ENCODE peak calls at places on chromosome X, in nine cellular contexts. V, J, K, O, F, R, E, X and Y are unnamed samples.

GRCh38 chrX:151724563-151725337 is 8.9 kb downstream of the FATE1 start:
- DNase-seq in V (no peak), J (no peak), K (no peak), O (no peak), F (no peak), R (no peak), E (no peak), X (no peak), Y (no peak)

GRCh38 chrX:29941292-29941691 is 274.1 kb upstream of the MAGEB2 start:
- DNase-seq in V (peak; percentile 79), J (no peak), K (no peak), O (no peak), F (no peak), R (no peak), E (no peak), X (no peak), Y (no peak)

GRCh38 chrX:104284407-104285000 is 29.8 kb upstream of the ESX1 start:
- DNase-seq in V (no peak), J (no peak), K (no peak), O (no peak), F (no peak), R (no peak), E (no peak), X (no peak), Y (no peak)

GRCh38 chrX:131792789-131793462 is 230.2 kb upstream of the STK26 start:
- DNase-seq in V (no peak), J (peak; percentile 95), K (no peak), O (peak; percentile 88), F (peak; percentile 93), R (peak; percentile 92), E (peak; percentile 84), X (no peak), Y (peak; percentile 84)

GRCh38 chrX:136725446-136726104 is 55.2 kb downstream of the ARHGEF6 start:
- DNase-seq in V (peak; percentile 1), J (peak; percentile 74), K (no peak), O (no peak), F (no peak), R (no peak), E (no peak), X (no peak), Y (no peak)

GRCh38 chrX:78964598-78964997 is 19.4 kb downstream of the P2RY10 start:
- DNase-seq in V (no peak), J (no peak), K (no peak), O (no peak), F (no peak), R (no peak), E (no peak), X (no peak), Y (no peak)

GRCh38 chrX:100648601-100649417 is 4.8 kb downstream of the SRPX2 start:
- DNase-seq in V (peak; percentile 58), J (no peak), K (no peak), O (no peak), F (no peak), R (no peak), E (no peak), X (no peak), Y (no peak)

GRCh38 chrX:49773993-49774392 is 55.1 kb upstream of the PAGE4 start:
- DNase-seq in V (no peak), J (no peak), K (no peak), O (no peak), F (no peak), R (no peak), E (no peak), X (no peak), Y (no peak)

GRCh38 chrX:29470029-29470428 is 745.3 kb upstream of the MAGEB2 start:
- DNase-seq in V (no peak), J (no peak), K (peak; percentile 33), O (no peak), F (no peak), R (no peak), E (no peak), X (no peak), Y (no peak)

GRCh38 chrX:152074163-152074562 is 64.2 kb downstream of the MAGEA10 start:
- DNase-seq in V (no peak), J (no peak), K (no peak), O (no peak), F (no peak), R (no peak), E (no peak), X (no peak), Y (no peak)

GRCh38 chrX:1451251-1451675 is 1.4 kb downstream of the ASMTL start:
- DNase-seq in V (no peak), J (peak; percentile 66), K (no peak), O (no peak), F (peak; percentile 65), R (no peak), E (peak; percentile 12), X (no peak), Y (no peak)

GRCh38 chrX:133448512-133449076 is 33.3 kb upstream of the GPC4 start:
- DNase-seq in V (no peak), J (no peak), K (no peak), O (no peak), F (no peak), R (no peak), E (no peak), X (no peak), Y (no peak)

GRCh38 chrX:45472968-45473367 is 272.3 kb upstream of the DIPK2B start:
- DNase-seq in V (peak; percentile 76), J (no peak), K (no peak), O (no peak), F (no peak), R (no peak), E (no peak), X (no peak), Y (no peak)

GRCh38 chrX:1481636-1482529 is 29.2 kb upstream of the ASMTL start:
- DNase-seq in V (peak; percentile 67), J (peak; percentile 78), K (peak; percentile 73), O (peak; percentile 90), F (peak; percentile 67), R (no peak), E (peak; percentile 77), X (peak; percentile 69), Y (peak; percentile 60)

GRCh38 chrX:45508459-45508858 is 307.8 kb upstream of the DIPK2B start:
- DNase-seq in V (peak; percentile 57), J (no peak), K (no peak), O (no peak), F (no peak), R (no peak), E (no peak), X (no peak), Y (no peak)

GRCh38 chrX:29851971-29852605 is 363.3 kb upstream of the MAGEB2 start:
- DNase-seq in V (no peak), J (no peak), K (no peak), O (no peak), F (no peak), R (no peak), E (no peak), X (no peak), Y (no peak)

GRCh38 chrX:132041016-132041415 is 17.9 kb downstream of the STK26 start:
- DNase-seq in V (peak; percentile 2), J (no peak), K (no peak), O (no peak), F (no peak), R (no peak), E (no peak), X (no peak), Y (no peak)

GRCh38 chrX:56308726-56309125 is 76.6 kb downstream of the KLF8 start:
- DNase-seq in V (no peak), J (no peak), K (no peak), O (no peak), F (no peak), R (no peak), E (no peak), X (no peak), Y (no peak)

GRCh38 chrX:136598631-136599030 is 49.3 kb upstream of the CD40LG start:
- DNase-seq in V (no peak), J (no peak), K (no peak), O (no peak), F (no peak), R (no peak), E (no peak), X (no peak), Y (no peak)

GRCh38 chrX:3815896-3816664 is 102.6 kb upstream of the PRKX start:
- DNase-seq in V (peak; percentile 28), J (peak; percentile 84), K (peak; percentile 23), O (peak; percentile 91), F (peak; percentile 76), R (no peak), E (peak; percentile 61), X (peak; percentile 12), Y (no peak)
- TF ChIP-seq POLR2AphosphoS5 in V (no peak), J (no peak), K (peak; percentile 60), O (no peak), F (no peak), R (peak; percentile 25), E (no peak), X (peak; percentile 52), Y (no peak)

GRCh38 chrX:39492495-39493162 is 605.1 kb downstream of the BCOR start:
- DNase-seq in V (no peak), J (no peak), K (no peak), O (no peak), F (no peak), R (no peak), E (no peak), X (peak; percentile 46), Y (no peak)
- H3K27ac ChIP-seq in V (no peak overlapping the region), J (no peak overlapping the region), K (no peak overlapping the region), O (no peak overlapping the region), F (no peak overlapping the region), R (no peak overlapping the region), E (no peak overlapping the region), X (peak overlapping the region; percentile 40), Y (no peak overlapping the region)

GRCh38 chrX:21735753-21736127 is 22.2 kb downstream of the SMPX start:
- DNase-seq in V (no peak), J (no peak), K (no peak), O (no peak), F (no peak), R (no peak), E (no peak), X (no peak), Y (no peak)

GRCh38 chrX:21740329-21741274 is 17.3 kb downstream of the SMPX start:
- DNase-seq in V (no peak), J (no peak), K (no peak), O (no peak), F (peak; percentile 62), R (no peak), E (no peak), X (no peak), Y (no peak)

GRCh38 chrX:21741378-21741777 is 16.5 kb downstream of the SMPX start:
- DNase-seq in V (no peak), J (no peak), K (no peak), O (no peak), F (no peak), R (no peak), E (no peak), X (no peak), Y (no peak)

GRCh38 chrX:21738950-21739287 is 19.0 kb downstream of the SMPX start:
- DNase-seq in V (no peak), J (no peak), K (no peak), O (no peak), F (no peak), R (no peak), E (no peak), X (no peak), Y (no peak)

GRCh38 chrX:21738145-21738949 is 19.6 kb downstream of the SMPX start:
- DNase-seq in V (no peak), J (no peak), K (no peak), O (no peak), F (no peak), R (no peak), E (no peak), X (no peak), Y (no peak)
- H3K4me3 ChIP-seq in V (no peak overlapping the region), J (no peak overlapping the region), K (no peak overlapping the region), O (no peak overlapping the region), F (no peak overlapping the region), R (no peak overlapping the region), E (no peak overlapping the region), X (no peak overlapping the region), Y (no peak overlapping the region)

GRCh38 chrX:106917830-106918500 is 2.2 kb upstream of the CLDN2 start:
- DNase-seq in V (peak; percentile 86), J (no peak), K (peak; percentile 88), O (no peak), F (no peak), R (no peak), E (no peak), X (no peak), Y (no peak)
- TF ChIP-seq POLR2AphosphoS5 in V (peak; percentile 82), J (no peak), K (peak; percentile 57), O (peak; percentile 69), F (no peak), R (no peak), E (no peak), X (no peak), Y (no peak)